ENCODE peak calls at places on chromosomes 3 and 15, in nine cellular contexts. One of them, this sample, is unnamed.

GRCh38 chr3:197889204-197889930 is 60.6 kb upstream of the RPL35A start:
- DNase-seq in choroid plexus epithelial cell: no peak
- DNase-seq in Jurkat, Clone E6-1: no peak
- DNase-seq in CD8-positive, alpha-beta T cell: no peak
- DNase-seq in GM12878: no peak
- DNase-seq in fibroblast of mammary gland: no peak
- DNase-seq in foreskin fibroblast: no peak
- DNase-seq in mammary epithelial cell: peak
- DNase-seq in left ventricle myocardium inferior: no peak
- DNase-seq in this sample: peak

GRCh38 chr3:48664313-48664644 is 1.6 kb upstream of the CELSR3 start:
- DNase-seq in choroid plexus epithelial cell: no peak
- DNase-seq in Jurkat, Clone E6-1: no peak
- DNase-seq in CD8-positive, alpha-beta T cell: no peak
- DNase-seq in GM12878: no peak
- DNase-seq in fibroblast of mammary gland: no peak
- DNase-seq in foreskin fibroblast: no peak
- DNase-seq in mammary epithelial cell: no peak
- DNase-seq in left ventricle myocardium inferior: no peak
- DNase-seq in this sample: no peak

GRCh38 chr3:61239871-61240270 is 11.4 kb downstream of the FHIT start:
- DNase-seq in choroid plexus epithelial cell: no peak
- DNase-seq in Jurkat, Clone E6-1: no peak
- DNase-seq in CD8-positive, alpha-beta T cell: no peak
- DNase-seq in GM12878: no peak
- DNase-seq in fibroblast of mammary gland: no peak
- DNase-seq in foreskin fibroblast: no peak
- DNase-seq in mammary epithelial cell: no peak
- DNase-seq in left ventricle myocardium inferior: peak
- DNase-seq in this sample: no peak

GRCh38 chr15:47466357-47466756 is 250.9 kb upstream of the SEMA6D start:
- DNase-seq in choroid plexus epithelial cell: peak
- DNase-seq in Jurkat, Clone E6-1: no peak
- DNase-seq in CD8-positive, alpha-beta T cell: no peak
- DNase-seq in GM12878: no peak
- DNase-seq in fibroblast of mammary gland: peak
- DNase-seq in foreskin fibroblast: peak
- DNase-seq in mammary epithelial cell: peak
- DNase-seq in left ventricle myocardium inferior: no peak
- DNase-seq in this sample: peak

GRCh38 chr15:39462691-39463090 is 118.2 kb upstream of the THBS1 start:
- DNase-seq in choroid plexus epithelial cell: peak
- DNase-seq in Jurkat, Clone E6-1: no peak
- DNase-seq in CD8-positive, alpha-beta T cell: no peak
- DNase-seq in GM12878: no peak
- DNase-seq in fibroblast of mammary gland: peak
- DNase-seq in foreskin fibroblast: peak
- DNase-seq in mammary epithelial cell: peak
- DNase-seq in left ventricle myocardium inferior: no peak
- DNase-seq in this sample: peak

GRCh38 chr3:127068111-127068810 is 85.3 kb downstream of the PLXNA1 start:
- DNase-seq in choroid plexus epithelial cell: no peak
- DNase-seq in Jurkat, Clone E6-1: no peak
- DNase-seq in CD8-positive, alpha-beta T cell: no peak
- DNase-seq in GM12878: no peak
- DNase-seq in fibroblast of mammary gland: no peak
- DNase-seq in foreskin fibroblast: no peak
- DNase-seq in mammary epithelial cell: no peak
- DNase-seq in left ventricle myocardium inferior: no peak
- DNase-seq in this sample: no peak

GRCh38 chr3:97872209-97873042 is 50.6 kb downstream of the CRYBG3 start:
- DNase-seq in choroid plexus epithelial cell: peak
- DNase-seq in Jurkat, Clone E6-1: no peak
- DNase-seq in CD8-positive, alpha-beta T cell: no peak
- DNase-seq in GM12878: no peak
- DNase-seq in fibroblast of mammary gland: peak
- DNase-seq in foreskin fibroblast: peak
- DNase-seq in mammary epithelial cell: peak
- DNase-seq in left ventricle myocardium inferior: no peak
- DNase-seq in this sample: peak

GRCh38 chr3:195240171-195240701 is 30.7 kb downstream of the XXYLT1 start:
- DNase-seq in choroid plexus epithelial cell: no peak
- DNase-seq in Jurkat, Clone E6-1: no peak
- DNase-seq in CD8-positive, alpha-beta T cell: no peak
- DNase-seq in GM12878: no peak
- DNase-seq in fibroblast of mammary gland: no peak
- DNase-seq in foreskin fibroblast: no peak
- DNase-seq in mammary epithelial cell: no peak
- DNase-seq in left ventricle myocardium inferior: peak
- DNase-seq in this sample: no peak

GRCh38 chr3:28590851-28591250 is 242.2 kb upstream of the AZI2 start:
- DNase-seq in choroid plexus epithelial cell: no peak
- DNase-seq in Jurkat, Clone E6-1: no peak
- DNase-seq in CD8-positive, alpha-beta T cell: no peak
- DNase-seq in GM12878: no peak
- DNase-seq in fibroblast of mammary gland: no peak
- DNase-seq in foreskin fibroblast: no peak
- DNase-seq in mammary epithelial cell: no peak
- DNase-seq in left ventricle myocardium inferior: no peak
- DNase-seq in this sample: no peak

GRCh38 chr3:19866751-19867347 is 67.2 kb downstream of the EFHB start:
- DNase-seq in choroid plexus epithelial cell: peak
- DNase-seq in Jurkat, Clone E6-1: peak
- DNase-seq in CD8-positive, alpha-beta T cell: no peak
- DNase-seq in GM12878: peak
- DNase-seq in fibroblast of mammary gland: peak
- DNase-seq in foreskin fibroblast: peak
- DNase-seq in mammary epithelial cell: peak
- DNase-seq in left ventricle myocardium inferior: no peak
- DNase-seq in this sample: peak

GRCh38 chr15:71400347-71400746 is 285.1 kb downstream of the THSD4 start:
- DNase-seq in choroid plexus epithelial cell: no peak
- DNase-seq in Jurkat, Clone E6-1: no peak
- DNase-seq in CD8-positive, alpha-beta T cell: no peak
- DNase-seq in GM12878: no peak
- DNase-seq in fibroblast of mammary gland: peak
- DNase-seq in foreskin fibroblast: peak
- DNase-seq in mammary epithelial cell: no peak
- DNase-seq in left ventricle myocardium inferior: no peak
- DNase-seq in this sample: no peak

GRCh38 chr3:50194128-50194902 is 2.9 kb downstream of the GNAT1 start:
- DNase-seq in choroid plexus epithelial cell: peak
- DNase-seq in Jurkat, Clone E6-1: peak
- DNase-seq in CD8-positive, alpha-beta T cell: peak
- DNase-seq in GM12878: no peak
- DNase-seq in fibroblast of mammary gland: peak
- DNase-seq in foreskin fibroblast: peak
- DNase-seq in mammary epithelial cell: peak
- DNase-seq in left ventricle myocardium inferior: peak
- DNase-seq in this sample: peak
- H3K4me3 ChIP-seq in choroid plexus epithelial cell: no peak
- H3K4me3 ChIP-seq in Jurkat, Clone E6-1: peak
- H3K4me3 ChIP-seq in CD8-positive, alpha-beta T cell: peak
- H3K4me3 ChIP-seq in GM12878: no peak
- H3K4me3 ChIP-seq in fibroblast of mammary gland: no peak
- H3K4me3 ChIP-seq in foreskin fibroblast: no peak
- H3K4me3 ChIP-seq in mammary epithelial cell: no peak
- H3K4me3 ChIP-seq in left ventricle myocardium inferior: peak
- H3K4me3 ChIP-seq in this sample: no peak

GRCh38 chr15:68056097-68056865 is 2.2 kb downstream of the PIAS1 start:
- DNase-seq in choroid plexus epithelial cell: no peak
- DNase-seq in Jurkat, Clone E6-1: no peak
- DNase-seq in CD8-positive, alpha-beta T cell: no peak
- DNase-seq in GM12878: no peak
- DNase-seq in fibroblast of mammary gland: no peak
- DNase-seq in foreskin fibroblast: no peak
- DNase-seq in mammary epithelial cell: no peak
- DNase-seq in left ventricle myocardium inferior: no peak
- DNase-seq in this sample: no peak
- H3K4me3 ChIP-seq in choroid plexus epithelial cell: peak
- H3K4me3 ChIP-seq in Jurkat, Clone E6-1: no peak
- H3K4me3 ChIP-seq in CD8-positive, alpha-beta T cell: no peak
- H3K4me3 ChIP-seq in GM12878: peak
- H3K4me3 ChIP-seq in fibroblast of mammary gland: peak
- H3K4me3 ChIP-seq in foreskin fibroblast: peak
- H3K4me3 ChIP-seq in mammary epithelial cell: peak
- H3K4me3 ChIP-seq in left ventricle myocardium inferior: peak
- H3K4me3 ChIP-seq in this sample: no peak

DNA sequence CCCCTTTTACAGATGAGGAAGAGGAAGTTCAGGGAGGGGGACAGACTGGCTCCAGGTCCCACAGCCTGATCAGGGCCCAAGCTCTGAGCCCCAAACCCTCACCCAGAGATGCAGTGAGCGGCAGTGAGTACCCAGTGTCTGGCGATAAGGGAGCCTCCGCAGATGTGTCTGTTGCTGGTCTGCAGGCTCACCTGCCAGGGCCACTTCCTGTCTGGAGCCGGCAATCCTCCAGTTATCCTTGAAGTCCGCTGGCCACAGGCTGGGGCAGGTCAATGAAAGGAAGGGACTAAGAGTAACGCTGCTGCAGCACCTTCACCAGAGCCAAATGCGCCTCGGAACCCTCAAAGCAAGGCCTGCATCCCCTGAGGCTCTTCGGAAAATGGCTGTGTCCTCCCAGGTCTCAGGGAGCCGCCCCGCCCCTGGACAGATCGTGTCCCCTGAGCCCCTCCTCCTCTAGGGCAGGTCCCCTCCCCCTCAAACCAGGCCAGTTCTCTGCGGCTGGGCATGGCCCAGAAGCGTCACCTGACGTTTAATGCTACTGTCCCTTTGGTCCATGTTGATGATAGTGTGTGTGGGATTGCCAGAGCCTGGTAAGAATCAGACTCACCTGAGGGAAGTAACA is 51.5 kb downstream of the MYL3 start:
- DNase-seq in choroid plexus epithelial cell: no peak
- DNase-seq in Jurkat, Clone E6-1: no peak
- DNase-seq in CD8-positive, alpha-beta T cell: no peak
- DNase-seq in GM12878: no peak
- DNase-seq in fibroblast of mammary gland: no peak
- DNase-seq in foreskin fibroblast: no peak
- DNase-seq in mammary epithelial cell: no peak
- DNase-seq in left ventricle myocardium inferior: no peak
- DNase-seq in this sample: no peak
- H3K4me3 ChIP-seq in choroid plexus epithelial cell: no peak
- H3K4me3 ChIP-seq in Jurkat, Clone E6-1: no peak
- H3K4me3 ChIP-seq in CD8-positive, alpha-beta T cell: peak
- H3K4me3 ChIP-seq in GM12878: no peak
- H3K4me3 ChIP-seq in fibroblast of mammary gland: no peak
- H3K4me3 ChIP-seq in foreskin fibroblast: no peak
- H3K4me3 ChIP-seq in mammary epithelial cell: peak
- H3K4me3 ChIP-seq in left ventricle myocardium inferior: peak
- H3K4me3 ChIP-seq in this sample: peak

DNA sequence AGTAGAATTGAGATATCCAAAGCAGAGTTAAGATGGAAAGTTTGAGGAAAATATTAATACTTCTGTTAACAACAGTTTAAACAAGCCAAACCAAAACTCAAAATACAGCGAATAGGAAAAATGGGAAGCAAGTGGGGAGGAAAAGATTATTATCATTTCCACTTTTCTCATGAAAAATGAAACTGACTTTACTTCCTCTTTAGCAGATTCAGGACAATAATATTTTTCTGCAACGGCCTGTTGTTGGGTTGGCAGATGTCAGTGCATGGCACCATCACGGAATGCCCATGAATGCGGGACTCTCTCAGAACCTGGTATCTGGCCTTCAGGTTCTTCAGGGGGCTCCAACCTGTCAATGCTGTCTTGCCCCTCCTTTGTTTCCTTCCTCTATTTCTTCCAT is 11.1 kb downstream of the ANKUB1 start:
- DNase-seq in choroid plexus epithelial cell: no peak
- DNase-seq in Jurkat, Clone E6-1: no peak
- DNase-seq in CD8-positive, alpha-beta T cell: no peak
- DNase-seq in GM12878: no peak
- DNase-seq in fibroblast of mammary gland: no peak
- DNase-seq in foreskin fibroblast: no peak
- DNase-seq in mammary epithelial cell: no peak
- DNase-seq in left ventricle myocardium inferior: no peak
- DNase-seq in this sample: no peak
- H3K4me3 ChIP-seq in choroid plexus epithelial cell: no peak
- H3K4me3 ChIP-seq in Jurkat, Clone E6-1: no peak
- H3K4me3 ChIP-seq in CD8-positive, alpha-beta T cell: no peak
- H3K4me3 ChIP-seq in GM12878: no peak
- H3K4me3 ChIP-seq in fibroblast of mammary gland: no peak
- H3K4me3 ChIP-seq in foreskin fibroblast: no peak
- H3K4me3 ChIP-seq in mammary epithelial cell: no peak
- H3K4me3 ChIP-seq in left ventricle myocardium inferior: no peak
- H3K4me3 ChIP-seq in this sample: no peak

DNA sequence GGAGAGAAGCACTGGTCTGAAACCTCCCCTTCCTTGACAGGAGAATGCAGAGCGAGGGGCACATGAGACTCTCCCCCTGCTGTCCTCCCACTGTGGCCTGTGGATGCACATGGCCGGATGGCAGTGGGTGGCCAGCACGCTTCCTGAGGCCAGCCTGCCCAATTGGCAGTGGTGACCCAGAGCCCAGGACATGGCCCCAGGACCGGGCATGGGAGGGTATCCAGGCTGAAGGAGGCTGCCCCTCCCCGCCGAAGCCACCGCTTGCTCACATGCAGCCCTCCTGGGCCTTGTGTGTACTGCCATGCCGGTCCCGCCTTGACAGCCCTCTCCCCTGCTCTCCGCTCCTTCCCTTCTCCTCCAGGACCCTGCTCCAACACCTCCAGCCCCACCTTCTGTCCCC is 100.9 kb downstream of the MEGF11 start:
- DNase-seq in choroid plexus epithelial cell: no peak
- DNase-seq in Jurkat, Clone E6-1: no peak
- DNase-seq in CD8-positive, alpha-beta T cell: no peak
- DNase-seq in GM12878: no peak
- DNase-seq in fibroblast of mammary gland: no peak
- DNase-seq in foreskin fibroblast: no peak
- DNase-seq in mammary epithelial cell: no peak
- DNase-seq in left ventricle myocardium inferior: no peak
- DNase-seq in this sample: no peak
- H3K4me3 ChIP-seq in choroid plexus epithelial cell: no peak
- H3K4me3 ChIP-seq in Jurkat, Clone E6-1: no peak
- H3K4me3 ChIP-seq in CD8-positive, alpha-beta T cell: no peak
- H3K4me3 ChIP-seq in GM12878: no peak
- H3K4me3 ChIP-seq in fibroblast of mammary gland: no peak
- H3K4me3 ChIP-seq in foreskin fibroblast: no peak
- H3K4me3 ChIP-seq in mammary epithelial cell: no peak
- H3K4me3 ChIP-seq in left ventricle myocardium inferior: no peak
- H3K4me3 ChIP-seq in this sample: no peak

DNA sequence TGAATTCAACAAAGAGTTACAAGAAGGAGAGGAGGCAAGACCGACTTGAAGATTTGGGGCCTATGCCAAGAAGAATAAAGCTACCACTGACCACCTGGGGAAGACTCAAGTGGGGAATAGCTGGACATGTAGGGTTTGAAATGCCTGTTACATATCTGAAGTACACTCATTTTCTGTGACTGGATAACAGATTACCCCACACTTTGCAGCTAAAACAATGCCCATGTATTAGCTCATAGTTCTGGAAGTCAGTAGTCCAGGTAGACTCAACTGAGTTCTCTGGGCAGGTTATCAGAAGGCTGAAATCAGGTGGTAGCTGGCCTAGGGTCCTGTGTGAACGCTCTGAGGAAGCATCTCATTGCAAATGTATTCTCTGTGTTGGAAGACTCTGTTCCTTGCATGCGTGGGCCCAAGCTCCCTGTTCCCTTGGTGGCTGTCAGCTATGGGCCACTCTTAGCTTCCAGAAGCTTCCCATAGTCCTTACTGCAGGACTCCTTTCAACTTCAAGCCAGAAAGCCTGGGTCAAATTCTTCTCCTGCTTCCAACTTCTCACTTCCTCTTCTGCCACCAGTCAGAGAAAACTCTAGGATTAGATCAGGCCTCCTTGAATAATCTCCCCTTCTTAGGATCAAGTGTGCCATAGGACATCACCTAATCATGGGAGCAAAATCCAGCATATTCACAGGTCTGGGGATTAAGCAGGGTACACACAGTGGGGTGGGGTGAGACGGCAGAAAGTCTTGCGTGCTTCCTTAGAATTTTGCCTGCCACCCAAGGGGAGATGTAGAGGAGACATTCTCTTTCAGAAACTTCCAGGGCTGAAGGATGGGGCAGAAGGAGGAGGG is 187.8 kb downstream of the SHQ1 start:
- DNase-seq in choroid plexus epithelial cell: no peak
- DNase-seq in Jurkat, Clone E6-1: no peak
- DNase-seq in CD8-positive, alpha-beta T cell: no peak
- DNase-seq in GM12878: no peak
- DNase-seq in fibroblast of mammary gland: no peak
- DNase-seq in foreskin fibroblast: no peak
- DNase-seq in mammary epithelial cell: peak
- DNase-seq in left ventricle myocardium inferior: no peak
- DNase-seq in this sample: peak
- H3K4me3 ChIP-seq in choroid plexus epithelial cell: no peak
- H3K4me3 ChIP-seq in Jurkat, Clone E6-1: no peak
- H3K4me3 ChIP-seq in CD8-positive, alpha-beta T cell: no peak
- H3K4me3 ChIP-seq in GM12878: no peak
- H3K4me3 ChIP-seq in fibroblast of mammary gland: no peak
- H3K4me3 ChIP-seq in foreskin fibroblast: no peak
- H3K4me3 ChIP-seq in mammary epithelial cell: no peak
- H3K4me3 ChIP-seq in left ventricle myocardium inferior: no peak
- H3K4me3 ChIP-seq in this sample: no peak